ENCODE peak calls at places on chromosome 5, in eight cellular contexts. R is tibial artery, N is psoas muscle, W is transverse colon, B is hepatocyte, K is choroid plexus epithelial cell, F is A549, Z is OCI-LY7. C is an unnamed sample.

GRCh38 chr5:60287174-60287771 is 393.7 kb upstream of the PDE4D start:
- DNase-seq in F (peak; percentile 88), N (peak; percentile 12), K (peak; percentile 85), W (peak; percentile 26), B (peak; percentile 69), R (no peak), Z (peak; percentile 75), C (peak; percentile 39)

GRCh38 chr5:65029178-65029577 is 260.4 kb downstream of the CWC27 start:
- DNase-seq in B (no peak), K (peak; percentile 28), N (no peak), R (no peak), F (no peak), Z (no peak), W (no peak), C (no peak)

GRCh38 chr5:312845-313244 is 8.7 kb upstream of the AHRR start:
- DNase-seq in W (no peak), B (no peak), Z (no peak), N (no peak), R (no peak), F (no peak), K (no peak), C (no peak)

GRCh38 chr5:108420182-108420581 is 38.3 kb upstream of the FBXL17 start:
- DNase-seq in Z (peak; percentile 2), B (no peak), W (no peak), F (no peak), N (no peak), K (no peak), R (no peak), C (no peak)

GRCh38 chr5:132057498-132058255 is 2.8 kb upstream of the IL3 start:
- DNase-seq in W (peak; percentile 3), R (no peak), N (no peak), Z (no peak), K (no peak), F (no peak), B (no peak), C (no peak)

GRCh38 chr5:96919754-96920197 is 16.1 kb upstream of the LNPEP start:
- DNase-seq in K (no peak), R (no peak), W (no peak), Z (no peak), B (no peak), N (no peak), F (no peak), C (no peak)

GRCh38 chr5:180673371-180674252 is 24.2 kb upstream of the FLT4 start:
- DNase-seq in K (no peak), F (no peak), N (no peak), R (no peak), B (no peak), W (no peak), Z (no peak), C (no peak)

GRCh38 chr5:132662925-132663770 is 5.2 kb downstream of the IL13 start:
- DNase-seq in K (peak; percentile 47), Z (peak; percentile 19), F (peak; percentile 13), N (no peak), R (no peak), W (no peak), B (peak; percentile 37), C (no peak)

GRCh38 chr5:133205204-133205603 is 153.4 kb downstream of the HSPA4 start:
- DNase-seq in R (no peak), B (no peak), Z (no peak), W (no peak), K (peak; percentile 45), N (no peak), F (no peak), C (no peak)

GRCh38 chr5:107369622-107370021 is 301.1 kb downstream of the EFNA5 start:
- DNase-seq in R (no peak), N (no peak), Z (no peak), B (no peak), W (no peak), F (no peak), K (no peak), C (no peak)

GRCh38 chr5:125401724-125402622 is 655.5 kb upstream of the ZNF608 start:
- DNase-seq in B (peak; percentile 4), W (no peak), Z (no peak), K (no peak), N (no peak), F (no peak), R (no peak), C (no peak)

GRCh38 chr5:37847978-37848425 is 8.2 kb upstream of the GDNF start:
- DNase-seq in K (peak; percentile 57), N (no peak), R (no peak), F (peak; percentile 58), B (peak; percentile 14), Z (no peak), W (no peak), C (peak; percentile 89)

GRCh38 chr5:80998590-80998979 is 38.4 kb downstream of the RASGRF2 start:
- DNase-seq in N (no peak), F (no peak), K (no peak), R (no peak), W (no peak), B (no peak), Z (no peak), C (no peak)

GRCh38 chr5:15008911-15009310 is 137.3 kb upstream of the ANKH start:
- DNase-seq in W (no peak), B (no peak), R (no peak), Z (no peak), N (no peak), K (peak; percentile 84), F (peak; percentile 29), C (peak; percentile 41)

GRCh38 chr5:14464661-14465060 is 116.9 kb upstream of the OTULINL start:
- DNase-seq in W (no peak), Z (no peak), R (no peak), F (no peak), N (no peak), K (no peak), B (no peak), C (no peak)

GRCh38 chr5:180085837-180086236 is 14.3 kb upstream of the RNF130 start:
- DNase-seq in F (no peak), K (no peak), Z (no peak), B (no peak), W (no peak), N (no peak), R (no peak), C (peak; percentile 60)

GRCh38 chr5:126358525-126358924 is 64.7 kb upstream of the GRAMD2B start:
- DNase-seq in R (no peak), N (no peak), B (no peak), F (no peak), W (no peak), Z (no peak), K (peak; percentile 28), C (no peak)

GRCh38 chr5:148653271-148653839 is 972 bp downstream of the HTR4 start:
- DNase-seq in Z (no peak), N (no peak), K (no peak), B (no peak), R (no peak), W (no peak), F (no peak), C (no peak)

GRCh38 chr5:124644138-124644537 is 102.3 kb downstream of the ZNF608 start:
- DNase-seq in K (peak; percentile 45), R (no peak), W (no peak), Z (no peak), B (no peak), F (no peak), N (no peak), C (peak; percentile 52)

GRCh38 chr5:87120518-87121314 is 147.0 kb upstream of the RASA1 start:
- DNase-seq in F (peak; percentile 24), W (no peak), N (no peak), K (peak; percentile 89), Z (no peak), B (no peak), R (no peak), C (peak; percentile 96)

GRCh38 chr5:93100433-93100832 is 480.6 kb downstream of the NR2F1-AS1 start:
- DNase-seq in N (no peak), F (no peak), K (peak; percentile 62), W (no peak), Z (no peak), B (no peak), R (no peak), C (peak; percentile 72)

DNA sequence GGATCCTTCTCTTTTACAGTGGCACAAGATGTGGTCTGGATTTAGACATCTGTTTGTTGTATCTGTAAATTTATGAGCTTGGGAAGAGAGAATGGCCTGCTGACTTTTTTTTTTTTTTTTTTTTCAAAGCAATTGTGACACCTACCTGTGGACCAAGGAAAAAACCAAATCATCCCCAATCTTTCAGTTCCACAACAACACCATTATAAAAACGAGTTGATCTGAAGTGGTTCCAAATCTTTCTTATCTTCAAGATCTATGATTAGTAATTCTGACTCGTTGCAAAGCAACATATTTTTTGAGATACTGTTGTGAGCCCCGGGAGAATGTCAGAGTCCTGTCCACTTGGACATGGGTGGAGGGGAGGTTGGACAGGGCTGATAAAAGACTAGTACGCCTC is 4.8 kb downstream of the IRX2 start:
- DNase-seq in W (no peak), B (no peak), N (no peak), Z (no peak), R (no peak), K (no peak), F (no peak), C (no peak)
- TF ChIP-seq CTCF in W (no peak), B (peak; percentile 24), N (no peak), Z (no peak), R (no peak), K (no peak), F (peak; percentile 19), C (no peak)

GRCh38 chr5:59186623-59187022 is 603.7 kb downstream of the RAB3C start:
- DNase-seq in F (no peak), B (no peak), W (no peak), Z (no peak), K (no peak), R (no peak), N (no peak), C (no peak)

GRCh38 chr5:59189482-59189881 is 606.6 kb downstream of the RAB3C start:
- DNase-seq in F (no peak), R (no peak), Z (no peak), K (peak; percentile 58), N (no peak), W (no peak), B (no peak), C (peak; percentile 10)

GRCh38 chr5:59187772-59188347 is 605.0 kb downstream of the RAB3C start:
- DNase-seq in K (peak; percentile 84), Z (no peak), N (no peak), R (no peak), B (no peak), W (no peak), F (peak; percentile 70), C (peak; percentile 59)

GRCh38 chr5:59190746-59191145 is 607.9 kb downstream of the RAB3C start:
- DNase-seq in R (no peak), W (no peak), Z (no peak), B (no peak), N (no peak), K (no peak), F (no peak), C (no peak)

GRCh38 chr5:59188415-59189225 is 605.7 kb downstream of the RAB3C start:
- DNase-seq in N (peak; percentile 67), B (peak; percentile 88), K (peak; percentile 89), Z (peak; percentile 65), R (peak; percentile 65), F (peak; percentile 89), W (peak; percentile 69), C (peak; percentile 83)
- H3K4me3 ChIP-seq in N (peak overlapping the region; percentile 47), B (no peak overlapping the region), K (peak overlapping the region; percentile 35), Z (no peak overlapping the region), R (peak overlapping the region; percentile 34), F (peak overlapping the region; percentile 25), W (no peak overlapping the region), C (no peak overlapping the region)

GRCh38 chr5:143134269-143134668 is 269.2 kb downstream of the NR3C1 start:
- DNase-seq in W (no peak), Z (no peak), R (no peak), F (no peak), K (no peak), B (no peak), N (no peak), C (no peak)
- TF ChIP-seq CTCF in W (no peak), Z (no peak), R (no peak), F (no peak), K (no peak), B (no peak), N (no peak), C (no peak)

GRCh38 chr5:1950096-1950707 is 67.5 kb upstream of the IRX4 start:
- DNase-seq in Z (no peak), W (no peak), F (no peak), B (no peak), K (no peak), R (no peak), N (no peak), C (no peak)
- H3K4me3 ChIP-seq in Z (no peak overlapping the region), W (no peak overlapping the region), F (no peak overlapping the region), B (no peak overlapping the region), K (no peak overlapping the region), R (no peak overlapping the region), N (no peak overlapping the region), C (no peak overlapping the region)